ENCODE peak calls at places on chromosomes 2 and 18, in six cellular contexts. S, E, I, W, L and R are unnamed samples.

GRCh38 chr2:235005603-235006259 is 53.9 kb downstream of the SH3BP4 start:
- DNase-seq in S (no peak), E (no peak), I (peak), W (peak), L (peak), R (no peak)

GRCh38 chr2:195937173-195937572 is 131.5 kb downstream of the DNAH7 start:
- DNase-seq in S (no peak), E (no peak), I (no peak), W (no peak), L (no peak), R (no peak)

GRCh38 chr18:67109535-67109934 is 407.0 kb downstream of the DSEL start:
- DNase-seq in S (no peak), E (no peak), I (no peak), W (no peak), L (no peak), R (no peak)

GRCh38 chr18:9825571-9826073 is 60.2 kb upstream of the TXNDC2 start:
- DNase-seq in S (no peak), E (peak), I (no peak), W (peak), L (no peak), R (peak)

GRCh38 chr2:30776831-30777652 is 30.2 kb downstream of the CAPN13 start:
- DNase-seq in S (peak), E (no peak), I (no peak), W (no peak), L (no peak), R (no peak)

GRCh38 chr2:224584768-224585204 is 377 bp downstream of the CUL3 start:
- DNase-seq in S (peak), E (no peak), I (peak), W (peak), L (peak), R (peak)

GRCh38 chr2:237056271-237056875 is 29.3 kb upstream of the COPS8 start:
- DNase-seq in S (peak), E (no peak), I (no peak), W (no peak), L (no peak), R (peak)

GRCh38 chr18:63969965-63970802 is at the start of gene SERPINB8:
- DNase-seq in S (peak), E (peak), I (peak), W (peak), L (peak), R (peak)

GRCh38 chr2:79721966-79722365 is 209.1 kb downstream of the CTNNA2 start:
- DNase-seq in S (no peak), E (no peak), I (no peak), W (peak), L (no peak), R (no peak)

GRCh38 chr2:172998547-172998946 is 77.1 kb upstream of the MAP3K20 start:
- DNase-seq in S (no peak), E (peak), I (no peak), W (no peak), L (no peak), R (peak)

GRCh38 chr2:203786912-203787311 is 80.5 kb downstream of the CD28 start:
- DNase-seq in S (no peak), E (no peak), I (peak), W (peak), L (no peak), R (no peak)

GRCh38 chr2:85401844-85402243 is 8.3 kb downstream of the CAPG start:
- DNase-seq in S (no peak), E (no peak), I (no peak), W (no peak), L (no peak), R (no peak)

GRCh38 chr2:165015052-165015642 is 59.8 kb upstream of the SLC38A11 start:
- DNase-seq in S (peak), E (peak), I (peak), W (peak), L (peak), R (peak)

GRCh38 chr2:202178342-202178958 is 59.9 kb downstream of the SUMO1 start:
- DNase-seq in S (no peak), E (peak), I (peak), W (peak), L (no peak), R (peak)

GRCh38 chr2:209663149-209663548 is 108.5 kb upstream of the UNC80 start:
- DNase-seq in S (no peak), E (peak), I (no peak), W (peak), L (no peak), R (peak)

GRCh38 chr2:102025583-102026267 is 34.0 kb downstream of the IL1R2 start:
- DNase-seq in S (no peak), E (no peak), I (no peak), W (no peak), L (no peak), R (no peak)

GRCh38 chr2:114010001-114010400 is 120.1 kb downstream of the ACTR3 start:
- DNase-seq in S (no peak), E (peak), I (no peak), W (no peak), L (no peak), R (peak)

GRCh38 chr2:231391981-231392380 is 3.5 kb upstream of the B3GNT7 start:
- DNase-seq in S (no peak), E (no peak), I (no peak), W (no peak), L (no peak), R (no peak)

GRCh38 chr2:120450196-120450820 is 104.4 kb downstream of the INHBB start:
- DNase-seq in S (no peak), E (no peak), I (no peak), W (no peak), L (no peak), R (no peak)

GRCh38 chr2:210445116-210445707 is 31.3 kb downstream of the LANCL1 start:
- DNase-seq in S (no peak), E (peak), I (no peak), W (peak), L (no peak), R (peak)

GRCh38 chr2:80348953-80349352 is 44.4 kb upstream of the LRRTM1 start:
- DNase-seq in S (no peak), E (no peak), I (no peak), W (no peak), L (no peak), R (no peak)

GRCh38 chr2:240210198-240210965 is 69.9 kb upstream of the OTOS start:
- DNase-seq in S (no peak), E (no peak), I (peak), W (no peak), L (peak), R (no peak)

GRCh38 chr2:156343940-156344301 is 11.4 kb upstream of the NR4A2 start:
- DNase-seq in S (no peak), E (no peak), I (no peak), W (no peak), L (no peak), R (no peak)

GRCh38 chr2:17171446-17172049 is 346.7 kb downstream of the RAD51AP2 start:
- DNase-seq in S (no peak), E (peak), I (no peak), W (peak), L (no peak), R (peak)

GRCh38 chr2:238176565-238176964 is 17.8 kb downstream of the ERFE start:
- DNase-seq in S (no peak), E (no peak), I (no peak), W (no peak), L (no peak), R (no peak)

GRCh38 chr2:120842456-120843439 is 107.1 kb downstream of the GLI2 start:
- DNase-seq in S (no peak), E (no peak), I (no peak), W (peak), L (peak), R (no peak)

GRCh38 chr2:217666338-217666737 is 336.5 kb downstream of the TNS1 start:
- DNase-seq in S (no peak), E (peak), I (no peak), W (no peak), L (no peak), R (peak)

GRCh38 chr18:48020337-48021250 is 90.1 kb upstream of the SMAD2 start:
- DNase-seq in S (no peak), E (no peak), I (no peak), W (no peak), L (no peak), R (no peak)

GRCh38 chr2:54572636-54573531 is 116.8 kb downstream of the SPTBN1 start:
- DNase-seq in S (no peak), E (peak), I (no peak), W (peak), L (no peak), R (peak)

GRCh38 chr2:216644846-216645635 is 11.8 kb downstream of the IGFBP2 start:
- DNase-seq in S (no peak), E (no peak), I (no peak), W (no peak), L (no peak), R (no peak)

GRCh38 chr2:100621371-100621910 is 58.6 kb downstream of the PDCL3 start:
- DNase-seq in S (no peak), E (no peak), I (no peak), W (no peak), L (no peak), R (no peak)

GRCh38 chr18:62329676-62330454 is 4.8 kb downstream of the TNFRSF11A start:
- DNase-seq in S (no peak), E (peak), I (no peak), W (peak), L (no peak), R (peak)

GRCh38 chr2:19573784-19574183 is 215.4 kb upstream of the OSR1 start:
- DNase-seq in S (no peak), E (no peak), I (no peak), W (no peak), L (no peak), R (no peak)

GRCh38 chr2:239775623-239776440 is 249.3 kb downstream of the NDUFA10 start:
- DNase-seq in S (no peak), E (no peak), I (no peak), W (no peak), L (no peak), R (no peak)

GRCh38 chr18:7872569-7872968 is 305.5 kb downstream of the PTPRM start:
- DNase-seq in S (no peak), E (peak), I (no peak), W (peak), L (no peak), R (peak)

GRCh38 chr2:44205169-44205568 is 36.5 kb downstream of the PPM1B start:
- DNase-seq in S (no peak), E (no peak), I (no peak), W (no peak), L (no peak), R (no peak)

GRCh38 chr18:8942909-8943545 is 159.5 kb upstream of the NDUFV2 start:
- DNase-seq in S (no peak), E (no peak), I (no peak), W (no peak), L (no peak), R (no peak)

GRCh38 chr2:188199716-188200128 is 92.0 kb upstream of the GULP1 start:
- DNase-seq in S (no peak), E (peak), I (no peak), W (peak), L (no peak), R (peak)

GRCh38 chr2:64260817-64261216 is 116.6 kb upstream of the PELI1 start:
- DNase-seq in S (no peak), E (no peak), I (peak), W (no peak), L (no peak), R (no peak)

GRCh38 chr2:287471-287885 is 413 bp downstream of the ALKAL2 start:
- DNase-seq in S (no peak), E (no peak), I (peak), W (peak), L (no peak), R (peak)